ENCODE peak calls at places on chromosomes 11 and 22, in eight cellular contexts. One of them, this sample, is unnamed.

GRCh38 chr11:1503708-1504104 is 17.1 kb upstream of the MOB2 start:
- DNase-seq in caudate nucleus: no peak
- DNase-seq in cardiac muscle cell: no peak
- DNase-seq in MV-4-11: no peak
- DNase-seq in A172: no peak
- DNase-seq in colonic mucosa: no peak
- DNase-seq in dermis microvascular lymphatic vessel endothelial cell: no peak
- DNase-seq in NCI-H1417: no peak
- DNase-seq in this sample: no peak

GRCh38 chr11:123653405-123653996 is 923 bp downstream of the SCN3B start:
- DNase-seq in colonic mucosa: no peak
- DNase-seq in dermis microvascular lymphatic vessel endothelial cell: no peak
- DNase-seq in cardiac muscle cell: no peak
- DNase-seq in A172: no peak
- DNase-seq in NCI-H1417: peak; percentile 83
- DNase-seq in MV-4-11: no peak
- DNase-seq in caudate nucleus: peak; percentile 52
- DNase-seq in this sample: no peak

GRCh38 chr11:83070878-83071640 is 638 bp downstream of the RAB30 start:
- DNase-seq in MV-4-11: no peak
- DNase-seq in dermis microvascular lymphatic vessel endothelial cell: peak; percentile 35
- DNase-seq in caudate nucleus: peak; percentile 28
- DNase-seq in cardiac muscle cell: peak; percentile 30
- DNase-seq in NCI-H1417: peak; percentile 74
- DNase-seq in A172: no peak
- DNase-seq in colonic mucosa: peak; percentile 46
- DNase-seq in this sample: no peak

GRCh38 chr11:64971421-64972233 is at the start of gene MAJIN:
- DNase-seq in colonic mucosa: peak; percentile 92
- DNase-seq in NCI-H1417: no peak
- DNase-seq in A172: no peak
- DNase-seq in MV-4-11: peak; percentile 53
- DNase-seq in dermis microvascular lymphatic vessel endothelial cell: peak; percentile 87
- DNase-seq in cardiac muscle cell: peak; percentile 89
- DNase-seq in caudate nucleus: peak; percentile 62
- DNase-seq in this sample: no peak

GRCh38 chr11:111631666-111632039 is 29.4 kb downstream of the SIK2 start:
- DNase-seq in A172: peak; percentile 66
- DNase-seq in cardiac muscle cell: peak; percentile 74
- DNase-seq in caudate nucleus: no peak
- DNase-seq in NCI-H1417: no peak
- DNase-seq in dermis microvascular lymphatic vessel endothelial cell: peak; percentile 14
- DNase-seq in MV-4-11: no peak
- DNase-seq in colonic mucosa: no peak
- DNase-seq in this sample: no peak

GRCh38 chr11:15291885-15292284 is 177.2 kb downstream of the INSC start:
- DNase-seq in A172: no peak
- DNase-seq in MV-4-11: no peak
- DNase-seq in colonic mucosa: no peak
- DNase-seq in cardiac muscle cell: no peak
- DNase-seq in caudate nucleus: no peak
- DNase-seq in NCI-H1417: peak; percentile 6
- DNase-seq in dermis microvascular lymphatic vessel endothelial cell: no peak
- DNase-seq in this sample: no peak

GRCh38 chr11:82505384-82505783 is 228.3 kb downstream of the FAM181B start:
- DNase-seq in A172: no peak
- DNase-seq in NCI-H1417: no peak
- DNase-seq in colonic mucosa: no peak
- DNase-seq in MV-4-11: no peak
- DNase-seq in cardiac muscle cell: no peak
- DNase-seq in dermis microvascular lymphatic vessel endothelial cell: no peak
- DNase-seq in caudate nucleus: no peak
- DNase-seq in this sample: no peak

GRCh38 chr22:49112661-49113626 is 714.7 kb downstream of the BRD1 start:
- DNase-seq in caudate nucleus: no peak
- DNase-seq in A172: no peak
- DNase-seq in colonic mucosa: no peak
- DNase-seq in cardiac muscle cell: no peak
- DNase-seq in NCI-H1417: no peak
- DNase-seq in dermis microvascular lymphatic vessel endothelial cell: no peak
- DNase-seq in MV-4-11: no peak
- DNase-seq in this sample: no peak

GRCh38 chr11:79258606-79259005 is 182.2 kb downstream of the TENM4 start:
- DNase-seq in NCI-H1417: no peak
- DNase-seq in A172: no peak
- DNase-seq in colonic mucosa: no peak
- DNase-seq in caudate nucleus: peak; percentile 61
- DNase-seq in cardiac muscle cell: no peak
- DNase-seq in dermis microvascular lymphatic vessel endothelial cell: no peak
- DNase-seq in MV-4-11: no peak
- DNase-seq in this sample: no peak

GRCh38 chr11:57133616-57134015 is 48.1 kb upstream of the LRRC55 start:
- DNase-seq in NCI-H1417: peak; percentile 69
- DNase-seq in caudate nucleus: no peak
- DNase-seq in A172: no peak
- DNase-seq in cardiac muscle cell: no peak
- DNase-seq in MV-4-11: no peak
- DNase-seq in dermis microvascular lymphatic vessel endothelial cell: no peak
- DNase-seq in colonic mucosa: no peak
- DNase-seq in this sample: no peak

GRCh38 chr11:13955971-13956421 is 6.5 kb upstream of the SPON1 start:
- DNase-seq in caudate nucleus: peak; percentile 30
- DNase-seq in MV-4-11: peak; percentile 11
- DNase-seq in A172: peak; percentile 55
- DNase-seq in cardiac muscle cell: peak; percentile 84
- DNase-seq in NCI-H1417: peak; percentile 80
- DNase-seq in dermis microvascular lymphatic vessel endothelial cell: peak; percentile 72
- DNase-seq in colonic mucosa: peak; percentile 69
- DNase-seq in this sample: peak; percentile 11

GRCh38 chr11:66136752-66137123 is 66.7 kb downstream of the PACS1 start:
- DNase-seq in NCI-H1417: no peak
- DNase-seq in caudate nucleus: no peak
- DNase-seq in A172: no peak
- DNase-seq in cardiac muscle cell: peak; percentile 68
- DNase-seq in MV-4-11: no peak
- DNase-seq in dermis microvascular lymphatic vessel endothelial cell: peak; percentile 54
- DNase-seq in colonic mucosa: no peak
- DNase-seq in this sample: no peak

GRCh38 chr11:128188346-128189115 is 398.8 kb downstream of the ETS1 start:
- DNase-seq in caudate nucleus: no peak
- DNase-seq in A172: no peak
- DNase-seq in dermis microvascular lymphatic vessel endothelial cell: no peak
- DNase-seq in colonic mucosa: no peak
- DNase-seq in MV-4-11: no peak
- DNase-seq in cardiac muscle cell: no peak
- DNase-seq in NCI-H1417: peak; percentile 21
- DNase-seq in this sample: no peak

GRCh38 chr11:121514401-121514981 is 61.7 kb upstream of the SORL1-AS1 start:
- DNase-seq in MV-4-11: no peak
- DNase-seq in A172: no peak
- DNase-seq in dermis microvascular lymphatic vessel endothelial cell: no peak
- DNase-seq in colonic mucosa: no peak
- DNase-seq in NCI-H1417: no peak
- DNase-seq in caudate nucleus: no peak
- DNase-seq in cardiac muscle cell: no peak
- DNase-seq in this sample: peak; percentile 65

GRCh38 chr22:18955696-18956095 is 19.6 kb upstream of the PRODH start:
- DNase-seq in MV-4-11: no peak
- DNase-seq in colonic mucosa: no peak
- DNase-seq in NCI-H1417: no peak
- DNase-seq in cardiac muscle cell: no peak
- DNase-seq in A172: no peak
- DNase-seq in dermis microvascular lymphatic vessel endothelial cell: no peak
- DNase-seq in caudate nucleus: no peak
- DNase-seq in this sample: no peak

GRCh38 chr22:20881869-20882815 is 23.3 kb downstream of the SNAP29 start:
- DNase-seq in A172: no peak
- DNase-seq in NCI-H1417: no peak
- DNase-seq in dermis microvascular lymphatic vessel endothelial cell: no peak
- DNase-seq in MV-4-11: no peak
- DNase-seq in colonic mucosa: no peak
- DNase-seq in caudate nucleus: no peak
- DNase-seq in cardiac muscle cell: no peak
- DNase-seq in this sample: no peak

GRCh38 chr11:61776561-61777075 is 15.8 kb downstream of the TMEM258 start:
- DNase-seq in NCI-H1417: peak; percentile 27
- DNase-seq in caudate nucleus: peak; percentile 45
- DNase-seq in A172: peak; percentile 44
- DNase-seq in colonic mucosa: peak; percentile 77
- DNase-seq in dermis microvascular lymphatic vessel endothelial cell: peak; percentile 55
- DNase-seq in cardiac muscle cell: peak; percentile 82
- DNase-seq in MV-4-11: peak; percentile 67
- DNase-seq in this sample: no peak

GRCh38 chr11:92627615-92628201 is 341.7 kb upstream of the MTNR1B start:
- DNase-seq in NCI-H1417: no peak
- DNase-seq in cardiac muscle cell: no peak
- DNase-seq in A172: peak; percentile 46
- DNase-seq in MV-4-11: no peak
- DNase-seq in caudate nucleus: no peak
- DNase-seq in dermis microvascular lymphatic vessel endothelial cell: no peak
- DNase-seq in colonic mucosa: no peak
- DNase-seq in this sample: no peak

GRCh38 chr22:29609139-29609538 is 5.7 kb downstream of the NF2 start:
- DNase-seq in NCI-H1417: no peak
- DNase-seq in MV-4-11: no peak
- DNase-seq in caudate nucleus: no peak
- DNase-seq in A172: no peak
- DNase-seq in dermis microvascular lymphatic vessel endothelial cell: peak; percentile 51
- DNase-seq in colonic mucosa: no peak
- DNase-seq in cardiac muscle cell: no peak
- DNase-seq in this sample: no peak

GRCh38 chr11:14768789-14769188 is 123.2 kb downstream of the CYP2R1 start:
- DNase-seq in cardiac muscle cell: no peak
- DNase-seq in caudate nucleus: no peak
- DNase-seq in A172: no peak
- DNase-seq in colonic mucosa: no peak
- DNase-seq in dermis microvascular lymphatic vessel endothelial cell: no peak
- DNase-seq in NCI-H1417: no peak
- DNase-seq in MV-4-11: peak; percentile 7
- DNase-seq in this sample: no peak

GRCh38 chr11:11987503-11988022 is 20.9 kb downstream of the DKK3 start:
- DNase-seq in MV-4-11: no peak
- DNase-seq in A172: peak; percentile 77
- DNase-seq in colonic mucosa: no peak
- DNase-seq in caudate nucleus: no peak
- DNase-seq in NCI-H1417: no peak
- DNase-seq in dermis microvascular lymphatic vessel endothelial cell: peak; percentile 83
- DNase-seq in cardiac muscle cell: peak; percentile 50
- DNase-seq in this sample: no peak

GRCh38 chr11:72643547-72643946 is 30.7 kb downstream of the PDE2A start:
- DNase-seq in MV-4-11: no peak
- DNase-seq in NCI-H1417: no peak
- DNase-seq in A172: peak; percentile 89
- DNase-seq in cardiac muscle cell: peak; percentile 15
- DNase-seq in dermis microvascular lymphatic vessel endothelial cell: peak; percentile 50
- DNase-seq in colonic mucosa: no peak
- DNase-seq in caudate nucleus: no peak
- DNase-seq in this sample: no peak

This sample was measured in NCI-H2107.